ENCODE peak calls at places on chromosomes 13 and 19, in four cellular contexts. B is HT-29, S is astrocyte of the hippocampus, Q is activated T-cell treated with anti-CD3 and anti-CD28 coated beads for 24 hours. E is an unnamed sample.

GRCh38 chr19:16447015-16447384 is 24.8 kb downstream of the EPS15L1 start:
- DNase-seq in B (no peak), S (peak), Q (no peak), E (peak)

GRCh38 chr19:12665281-12665573 is 1.3 kb downstream of the MAN2B1 start:
- DNase-seq in S (no peak), B (no peak), Q (peak), E (no peak)

GRCh38 chr19:14577885-14578427 is 4.9 kb upstream of the CLEC17A start:
- DNase-seq in Q (no peak), S (no peak), B (no peak), E (no peak)

GRCh38 chr13:102295316-102296048 is 106.4 kb downstream of the FGF14 start:
- DNase-seq in B (no peak), Q (no peak), S (no peak), E (no peak)

GRCh38 chr13:113656831-113657671 is 947 bp downstream of the ATP4B start:
- DNase-seq in Q (no peak), S (no peak), B (no peak), E (no peak)

GRCh38 chr13:33992891-33993336 is 175.0 kb downstream of the RFC3 start:
- DNase-seq in S (no peak), Q (no peak), B (no peak), E (no peak)

GRCh38 chr13:30307194-30307965 is at the start of gene KATNAL1:
- DNase-seq in Q (peak), B (peak), S (peak), E (peak)

GRCh38 chr13:23928985-23929384 is 31.7 kb upstream of the C1QTNF9B start:
- DNase-seq in S (peak), Q (no peak), B (no peak), E (no peak)

GRCh38 chr13:29527511-29527910 is 68.0 kb downstream of the SLC7A1 start:
- DNase-seq in S (no peak), Q (no peak), B (no peak), E (no peak)